ENCODE peak calls at places on chromosomes 13 and 19, in seven cellular contexts. One of them, this sample, is unnamed.

GRCh38 chr19:30718728-30719127 is 346.5 kb downstream of the ZNF536 start:
- DNase-seq in ascending aorta: no peak
- DNase-seq in suprapubic skin: no peak
- DNase-seq in effector memory CD4-positive, alpha-beta T cell: no peak
- DNase-seq in tibial nerve: no peak
- DNase-seq in IMR-90: no peak
- DNase-seq in H1: no peak
- DNase-seq in this sample: no peak

GRCh38 chr19:6888967-6889366 is 1.6 kb downstream of the ADGRE1 start:
- DNase-seq in ascending aorta: no peak
- DNase-seq in suprapubic skin: no peak
- DNase-seq in effector memory CD4-positive, alpha-beta T cell: no peak
- DNase-seq in tibial nerve: no peak
- DNase-seq in IMR-90: no peak
- DNase-seq in H1: no peak
- DNase-seq in this sample: no peak

GRCh38 chr13:38821753-38822551 is 135.1 kb downstream of the FREM2 start:
- DNase-seq in ascending aorta: no peak
- DNase-seq in suprapubic skin: no peak
- DNase-seq in effector memory CD4-positive, alpha-beta T cell: no peak
- DNase-seq in tibial nerve: no peak
- DNase-seq in IMR-90: no peak
- DNase-seq in H1: no peak
- DNase-seq in this sample: no peak

GRCh38 chr19:7636691-7637373 is at the start of gene STXBP2:
- DNase-seq in ascending aorta: peak; percentile 19
- DNase-seq in suprapubic skin: no peak
- DNase-seq in effector memory CD4-positive, alpha-beta T cell: peak; percentile 91
- DNase-seq in tibial nerve: peak; percentile 37
- DNase-seq in IMR-90: no peak
- DNase-seq in H1: peak; percentile 97
- DNase-seq in this sample: peak; percentile 94

GRCh38 chr19:15445227-15445605 is 4.5 kb downstream of the WIZ start:
- DNase-seq in ascending aorta: no peak
- DNase-seq in suprapubic skin: no peak
- DNase-seq in effector memory CD4-positive, alpha-beta T cell: no peak
- DNase-seq in tibial nerve: no peak
- DNase-seq in IMR-90: no peak
- DNase-seq in H1: no peak
- DNase-seq in this sample: no peak

GRCh38 chr13:105165449-105166125 is 1369.9 kb downstream of the EFNB2 start:
- DNase-seq in ascending aorta: no peak
- DNase-seq in suprapubic skin: no peak
- DNase-seq in effector memory CD4-positive, alpha-beta T cell: no peak
- DNase-seq in tibial nerve: no peak
- DNase-seq in IMR-90: no peak
- DNase-seq in H1: no peak
- DNase-seq in this sample: peak; percentile 71

GRCh38 chr13:49499889-49500660 is 4.3 kb downstream of the PHF11 start:
- DNase-seq in ascending aorta: no peak
- DNase-seq in suprapubic skin: no peak
- DNase-seq in effector memory CD4-positive, alpha-beta T cell: no peak
- DNase-seq in tibial nerve: no peak
- DNase-seq in IMR-90: peak; percentile 90
- DNase-seq in H1: no peak
- DNase-seq in this sample: no peak

GRCh38 chr19:6260912-6261636 is 18.7 kb downstream of the MLLT1 start:
- DNase-seq in ascending aorta: no peak
- DNase-seq in suprapubic skin: no peak
- DNase-seq in effector memory CD4-positive, alpha-beta T cell: no peak
- DNase-seq in tibial nerve: no peak
- DNase-seq in IMR-90: peak; percentile 22
- DNase-seq in H1: peak; percentile 90
- DNase-seq in this sample: no peak

GRCh38 chr13:95771950-95772349 is 95.0 kb downstream of the DNAJC3 start:
- DNase-seq in ascending aorta: no peak
- DNase-seq in suprapubic skin: no peak
- DNase-seq in effector memory CD4-positive, alpha-beta T cell: no peak
- DNase-seq in tibial nerve: no peak
- DNase-seq in IMR-90: no peak
- DNase-seq in H1: no peak
- DNase-seq in this sample: no peak

GRCh38 chr13:84609716-84610115 is 727.4 kb upstream of the SLITRK1 start:
- DNase-seq in ascending aorta: no peak
- DNase-seq in suprapubic skin: no peak
- DNase-seq in effector memory CD4-positive, alpha-beta T cell: no peak
- DNase-seq in tibial nerve: no peak
- DNase-seq in IMR-90: peak; percentile 70
- DNase-seq in H1: no peak
- DNase-seq in this sample: no peak

GRCh38 chr13:39856714-39857113 is 201.3 kb downstream of the COG6 start:
- DNase-seq in ascending aorta: no peak
- DNase-seq in suprapubic skin: no peak
- DNase-seq in effector memory CD4-positive, alpha-beta T cell: no peak
- DNase-seq in tibial nerve: no peak
- DNase-seq in IMR-90: no peak
- DNase-seq in H1: no peak
- DNase-seq in this sample: no peak

GRCh38 chr13:45778897-45779296 is 72.7 kb downstream of the SIAH3 start:
- DNase-seq in ascending aorta: no peak
- DNase-seq in suprapubic skin: no peak
- DNase-seq in effector memory CD4-positive, alpha-beta T cell: no peak
- DNase-seq in tibial nerve: no peak
- DNase-seq in IMR-90: no peak
- DNase-seq in H1: no peak
- DNase-seq in this sample: no peak
- H3K27ac ChIP-seq in ascending aorta: no peak overlapping the region
- H3K27ac ChIP-seq in suprapubic skin: no peak overlapping the region
- H3K27ac ChIP-seq in effector memory CD4-positive, alpha-beta T cell: no peak overlapping the region
- H3K27ac ChIP-seq in tibial nerve: no peak overlapping the region
- H3K27ac ChIP-seq in IMR-90: no peak overlapping the region
- H3K27ac ChIP-seq in H1: no peak overlapping the region
- H3K27ac ChIP-seq in this sample: no peak overlapping the region

DNA sequence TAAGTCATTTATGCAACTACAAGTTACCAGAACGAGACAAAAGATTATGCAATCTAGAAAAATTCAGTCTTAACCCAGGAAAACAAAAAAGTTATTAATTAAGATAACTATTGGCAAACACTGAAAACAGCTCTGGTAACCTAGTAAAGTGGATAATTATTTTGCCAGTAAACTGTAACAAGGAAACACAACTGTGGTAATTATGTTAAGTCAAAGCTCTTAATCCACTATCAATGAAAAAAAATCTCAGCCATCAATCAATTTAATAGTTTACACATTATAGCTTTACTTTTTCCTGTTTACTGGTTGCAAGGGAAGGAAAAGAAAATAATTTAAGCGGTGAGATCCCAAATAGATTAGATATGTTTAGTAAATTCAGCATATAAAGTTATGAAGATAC is 11.2 kb downstream of the EXOSC8 start:
- DNase-seq in ascending aorta: no peak
- DNase-seq in suprapubic skin: no peak
- DNase-seq in effector memory CD4-positive, alpha-beta T cell: no peak
- DNase-seq in tibial nerve: no peak
- DNase-seq in IMR-90: no peak
- DNase-seq in H1: no peak
- DNase-seq in this sample: no peak
- H3K4me3 ChIP-seq in ascending aorta: no peak overlapping the region
- H3K4me3 ChIP-seq in suprapubic skin: no peak overlapping the region
- H3K4me3 ChIP-seq in effector memory CD4-positive, alpha-beta T cell: no peak overlapping the region
- H3K4me3 ChIP-seq in tibial nerve: no peak overlapping the region
- H3K4me3 ChIP-seq in IMR-90: no peak overlapping the region
- H3K4me3 ChIP-seq in H1: no peak overlapping the region
- H3K4me3 ChIP-seq in this sample: no peak overlapping the region

GRCh38 chr13:30862707-30863106 is 43.4 kb upstream of the MEDAG start:
- DNase-seq in ascending aorta: no peak
- DNase-seq in suprapubic skin: no peak
- DNase-seq in effector memory CD4-positive, alpha-beta T cell: no peak
- DNase-seq in tibial nerve: no peak
- DNase-seq in IMR-90: no peak
- DNase-seq in H1: no peak
- DNase-seq in this sample: peak; percentile 70

GRCh38 chr13:30863231-30863630 is 42.8 kb upstream of the MEDAG start:
- DNase-seq in ascending aorta: no peak
- DNase-seq in suprapubic skin: no peak
- DNase-seq in effector memory CD4-positive, alpha-beta T cell: no peak
- DNase-seq in tibial nerve: no peak
- DNase-seq in IMR-90: no peak
- DNase-seq in H1: no peak
- DNase-seq in this sample: no peak

GRCh38 chr13:30865131-30866009 is 40.7 kb upstream of the MEDAG start:
- DNase-seq in ascending aorta: no peak
- DNase-seq in suprapubic skin: peak; percentile 91
- DNase-seq in effector memory CD4-positive, alpha-beta T cell: no peak
- DNase-seq in tibial nerve: peak; percentile 69
- DNase-seq in IMR-90: peak; percentile 96
- DNase-seq in H1: peak; percentile 70
- DNase-seq in this sample: peak; percentile 80

GRCh38 chr13:30863796-30864195 is 42.3 kb upstream of the MEDAG start:
- DNase-seq in ascending aorta: no peak
- DNase-seq in suprapubic skin: no peak
- DNase-seq in effector memory CD4-positive, alpha-beta T cell: no peak
- DNase-seq in tibial nerve: no peak
- DNase-seq in IMR-90: no peak
- DNase-seq in H1: no peak
- DNase-seq in this sample: no peak

DNA sequence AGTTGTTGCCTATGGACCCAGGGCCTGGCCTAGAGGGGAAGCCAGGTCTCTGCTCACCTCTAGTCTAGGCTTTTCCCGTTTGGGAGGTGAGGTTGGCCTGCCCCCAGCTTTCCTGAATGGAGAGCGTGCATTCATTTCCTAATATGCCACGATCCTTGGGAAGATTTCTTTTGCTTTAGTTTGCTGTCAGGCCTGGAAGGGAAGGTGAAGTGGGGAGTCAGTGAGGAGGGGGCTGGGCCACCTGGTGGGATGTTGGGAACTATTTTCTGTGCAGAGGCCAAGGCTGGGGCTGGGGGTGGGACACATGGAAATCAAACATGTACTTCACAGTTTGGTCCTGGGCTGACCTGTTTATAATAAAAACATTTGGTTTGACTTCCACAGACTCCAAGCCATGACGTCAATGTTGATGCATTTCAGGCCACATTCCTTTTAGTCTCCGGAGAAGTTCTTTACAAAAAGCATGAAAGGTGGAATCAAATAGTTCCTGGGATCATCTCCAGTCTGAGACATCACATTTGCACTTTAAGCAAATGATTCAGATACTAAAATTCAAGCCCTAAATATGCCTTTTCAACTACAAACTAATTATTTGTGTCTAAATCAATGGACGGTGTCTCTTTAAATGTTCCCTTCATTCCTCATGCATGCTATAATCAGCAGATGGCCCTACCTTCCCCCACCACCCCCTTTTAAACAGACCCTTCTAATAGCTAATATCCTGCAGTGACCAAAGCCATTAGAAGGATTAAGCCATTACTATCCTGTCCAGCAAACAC is 41.5 kb upstream of the MEDAG start:
- DNase-seq in ascending aorta: no peak
- DNase-seq in suprapubic skin: no peak
- DNase-seq in effector memory CD4-positive, alpha-beta T cell: no peak
- DNase-seq in tibial nerve: no peak
- DNase-seq in IMR-90: peak; percentile 98
- DNase-seq in H1: no peak
- DNase-seq in this sample: no peak
- H3K4me1 ChIP-seq in ascending aorta: peaks cover 38% of the 10 kb centered on the region
- H3K4me1 ChIP-seq in suprapubic skin: peaks cover 27% of the 10 kb centered on the region
- H3K4me1 ChIP-seq in effector memory CD4-positive, alpha-beta T cell: no peaks in the 10 kb centered on the region
- H3K4me1 ChIP-seq in tibial nerve: peaks cover 47% of the 10 kb centered on the region
- H3K4me1 ChIP-seq in IMR-90: peaks cover 46% of the 10 kb centered on the region
- H3K4me1 ChIP-seq in H1: peaks cover 12% of the 10 kb centered on the region
- H3K4me1 ChIP-seq in this sample: no peaks in the 10 kb centered on the region

GRCh38 chr13:26819067-26819466 is 58.5 kb upstream of the GPR12 start:
- DNase-seq in ascending aorta: no peak
- DNase-seq in suprapubic skin: no peak
- DNase-seq in effector memory CD4-positive, alpha-beta T cell: no peak
- DNase-seq in tibial nerve: no peak
- DNase-seq in IMR-90: no peak
- DNase-seq in H1: no peak
- DNase-seq in this sample: no peak
- H3K27ac ChIP-seq in ascending aorta: no peak overlapping the region
- H3K27ac ChIP-seq in suprapubic skin: no peak overlapping the region
- H3K27ac ChIP-seq in effector memory CD4-positive, alpha-beta T cell: no peak overlapping the region
- H3K27ac ChIP-seq in tibial nerve: no peak overlapping the region
- H3K27ac ChIP-seq in IMR-90: no peak overlapping the region
- H3K27ac ChIP-seq in H1: no peak overlapping the region
- H3K27ac ChIP-seq in this sample: no peak overlapping the region

DNA sequence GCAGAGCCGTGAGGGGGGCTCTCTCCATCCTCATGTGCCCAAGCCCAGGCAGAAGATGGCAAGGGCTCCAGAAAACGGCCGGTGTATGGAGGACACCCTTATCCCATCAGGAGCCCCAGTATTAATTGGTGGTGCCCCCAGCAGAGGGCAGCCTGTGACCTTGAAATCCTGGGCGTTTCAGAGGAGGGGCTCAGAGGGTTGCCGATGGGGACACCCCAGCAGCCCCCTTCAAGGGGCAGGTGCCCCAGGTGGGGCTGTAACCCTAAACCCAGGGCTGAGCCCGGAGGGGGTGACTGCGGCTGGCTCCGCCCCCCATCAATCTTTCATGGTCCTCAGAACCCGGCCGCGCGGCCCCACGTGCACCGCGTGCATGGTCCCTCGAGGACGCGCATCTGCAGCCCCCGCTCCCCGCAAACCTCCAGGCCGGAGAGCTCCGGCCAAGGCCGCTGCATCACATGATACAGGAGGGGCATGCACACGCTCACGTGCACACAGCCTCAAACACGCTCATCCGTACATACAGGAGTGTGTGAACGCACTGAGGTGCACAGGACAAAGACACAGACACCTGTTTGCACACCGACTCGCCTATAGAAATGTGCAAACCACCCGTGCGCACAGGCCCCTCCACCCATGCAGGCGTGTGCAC is 959 bp downstream of the RAB3A start:
- DNase-seq in ascending aorta: no peak
- DNase-seq in suprapubic skin: no peak
- DNase-seq in effector memory CD4-positive, alpha-beta T cell: no peak
- DNase-seq in tibial nerve: no peak
- DNase-seq in IMR-90: no peak
- DNase-seq in H1: peak; percentile 80
- DNase-seq in this sample: peak; percentile 77
- H3K4me3 ChIP-seq in ascending aorta: peak overlapping the region; percentile 82
- H3K4me3 ChIP-seq in suprapubic skin: peak overlapping the region; percentile 58
- H3K4me3 ChIP-seq in effector memory CD4-positive, alpha-beta T cell: peak overlapping the region; percentile 79
- H3K4me3 ChIP-seq in tibial nerve: peak overlapping the region; percentile 59
- H3K4me3 ChIP-seq in IMR-90: peak overlapping the region; percentile 75
- H3K4me3 ChIP-seq in H1: peak overlapping the region; percentile 74
- H3K4me3 ChIP-seq in this sample: peak overlapping the region; percentile 58

DNA sequence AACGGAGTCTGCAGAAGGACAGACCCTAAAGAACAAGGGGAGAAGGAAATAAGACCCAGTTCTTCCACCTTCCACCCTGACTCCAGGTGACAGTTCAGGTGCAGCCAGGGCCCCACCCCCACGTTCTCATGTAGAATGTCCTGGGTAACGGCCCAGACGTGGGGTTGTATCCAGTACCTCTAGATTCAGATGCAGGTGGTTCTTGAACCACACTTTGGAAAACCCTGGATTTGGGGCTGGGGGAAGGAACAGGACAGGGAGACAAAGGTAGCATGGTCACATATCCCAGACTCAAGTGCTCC is 2.2 kb downstream of the DMPK start:
- DNase-seq in ascending aorta: no peak
- DNase-seq in suprapubic skin: no peak
- DNase-seq in effector memory CD4-positive, alpha-beta T cell: no peak
- DNase-seq in tibial nerve: no peak
- DNase-seq in IMR-90: no peak
- DNase-seq in H1: no peak
- DNase-seq in this sample: no peak
- H3K4me1 ChIP-seq in ascending aorta: peaks cover 37% of the 10 kb centered on the region
- H3K4me1 ChIP-seq in suprapubic skin: peaks cover 59% of the 10 kb centered on the region
- H3K4me1 ChIP-seq in effector memory CD4-positive, alpha-beta T cell: peaks cover 14% of the 10 kb centered on the region
- H3K4me1 ChIP-seq in tibial nerve: peaks cover 70% of the 10 kb centered on the region
- H3K4me1 ChIP-seq in IMR-90: peaks cover 30% of the 10 kb centered on the region
- H3K4me1 ChIP-seq in H1: peaks cover 3% of the 10 kb centered on the region
- H3K4me1 ChIP-seq in this sample: peaks cover 22% of the 10 kb centered on the region

This sample was measured in upper lobe of right lung.